ENCODE peak calls at places on chromosomes 16 and 17, in eight cellular contexts. U is A549, X is prostate gland, N is vagina, E is IMR-90, I is thyroid gland, J is adrenal gland, Q is body of pancreas. A is an unnamed sample. For H3K9me3, the result is how much of the 10 kb centered on the place peaks cover.

GRCh38 chr17:70896843-70897242 is 727.5 kb downstream of the KCNJ2 start:
- DNase-seq in U (no peak), X (no peak), N (no peak), E (no peak), I (no peak), J (no peak), Q (no peak), A (no peak)

GRCh38 chr16:23232806-23233205 is 50.3 kb downstream of the SCNN1G start:
- DNase-seq in U (no peak), X (no peak), N (no peak), E (no peak), I (peak), J (no peak), Q (no peak), A (no peak)

GRCh38 chr17:66468241-66469087 is 166.1 kb downstream of the PRKCA start:
- DNase-seq in U (peak), X (no peak), N (no peak), E (peak), I (no peak), J (peak), Q (no peak), A (no peak)

GRCh38 chr16:23406546-23407240 is 46.3 kb downstream of the COG7 start:
- DNase-seq in U (no peak), X (no peak), N (no peak), E (no peak), I (no peak), J (no peak), Q (no peak), A (no peak)

GRCh38 chr16:85393674-85394510 is 219.2 kb upstream of the GSE1 start:
- DNase-seq in U (peak), X (no peak), N (no peak), E (peak), I (peak), J (no peak), Q (peak), A (peak)

GRCh38 chr17:63841350-63842172 is 924 bp downstream of the SMARCD2 start:
- DNase-seq in U (no peak), X (peak), N (no peak), E (peak), I (peak), J (peak), Q (peak), A (peak)

GRCh38 chr17:45221081-45221996 is at the start of gene FMNL1:
- DNase-seq in U (no peak), X (no peak), N (no peak), E (no peak), I (no peak), J (no peak), Q (no peak), A (peak)

GRCh38 chr16:56136256-56136655 is 55.0 kb upstream of the GNAO1 start:
- DNase-seq in U (no peak), X (no peak), N (no peak), E (no peak), I (no peak), J (no peak), Q (no peak), A (no peak)

DNA sequence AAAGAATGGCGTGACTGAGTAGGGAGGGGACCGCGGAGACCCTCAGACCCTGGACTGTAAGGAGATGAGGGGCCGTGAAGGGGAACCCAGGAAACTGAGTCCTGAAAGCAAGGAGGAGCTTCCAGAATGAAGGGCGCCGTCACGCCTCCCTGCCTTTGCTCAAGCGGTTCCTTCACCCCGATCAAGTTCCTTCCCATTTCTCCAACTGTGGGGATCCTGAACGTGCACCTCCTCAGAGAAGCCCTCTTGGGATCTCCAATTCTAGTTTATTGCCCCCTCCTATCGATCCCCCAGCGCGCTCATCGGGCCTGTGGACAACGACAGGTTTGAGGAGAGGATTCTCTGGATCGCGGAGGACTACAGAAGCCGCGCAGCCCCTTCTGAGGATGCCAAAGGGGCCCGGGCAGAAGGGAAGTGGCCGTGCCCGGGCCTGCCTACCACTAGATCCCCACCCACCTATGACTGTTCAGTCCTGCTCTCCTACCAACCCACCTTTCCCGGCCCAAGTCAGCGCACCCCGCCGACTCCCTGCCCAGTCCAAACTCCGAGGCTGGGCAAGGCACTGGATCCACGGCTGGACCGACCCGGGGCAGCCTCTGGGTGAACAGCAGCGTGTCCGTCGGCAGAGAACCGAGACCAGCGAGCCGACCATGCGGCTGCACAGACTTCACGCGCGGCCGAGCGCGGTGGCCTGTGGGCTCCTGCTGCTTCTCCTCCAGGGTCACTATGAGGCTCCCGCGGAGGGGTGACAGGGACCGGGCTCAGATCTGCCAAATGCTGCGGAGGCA is 12.8 kb upstream of the CES3 start:
- DNase-seq in U (no peak), X (no peak), N (no peak), E (no peak), I (peak), J (no peak), Q (peak), A (peak)
- TF ChIP-seq POLR2A in U (no peak), X (peak), N (no peak), E (no peak), I (no peak), J (no peak), Q (no peak), A (no peak)

DNA sequence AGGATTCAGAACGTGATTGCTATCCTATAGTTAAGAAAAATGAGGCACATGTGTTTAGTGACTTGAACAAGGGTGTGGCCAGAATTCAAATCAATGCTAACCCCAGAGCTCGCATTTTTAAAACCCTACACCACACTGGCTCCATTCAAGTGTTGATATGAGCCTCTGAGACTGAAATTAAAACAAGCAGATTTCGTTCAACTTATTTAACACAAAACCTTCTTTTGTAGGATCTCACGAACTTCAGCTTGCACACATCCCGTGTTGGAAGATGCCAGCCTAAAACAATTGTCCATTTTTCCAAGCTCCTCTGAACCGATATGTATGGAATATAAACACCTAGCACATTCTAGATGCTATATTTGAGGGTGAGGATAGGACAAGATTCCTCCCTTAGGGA is 231.0 kb upstream of the IRX5 start:
- DNase-seq in U (no peak), X (no peak), N (no peak), E (no peak), I (no peak), J (no peak), Q (no peak), A (no peak)
- TF ChIP-seq CTCF in U (no peak), X (no peak), N (no peak), E (no peak), I (no peak), J (no peak), Q (no peak), A (no peak)

GRCh38 chr17:49598918-49599317 is 23.2 kb downstream of the NXPH3 start:
- DNase-seq in U (no peak), X (no peak), N (no peak), E (no peak), I (no peak), J (no peak), Q (no peak), A (no peak)
- H3K9me3 ChIP-seq in U (under half), X (under half), N (under half), E (under half), I (under half), J (under half), Q (under half), A (under half)

DNA sequence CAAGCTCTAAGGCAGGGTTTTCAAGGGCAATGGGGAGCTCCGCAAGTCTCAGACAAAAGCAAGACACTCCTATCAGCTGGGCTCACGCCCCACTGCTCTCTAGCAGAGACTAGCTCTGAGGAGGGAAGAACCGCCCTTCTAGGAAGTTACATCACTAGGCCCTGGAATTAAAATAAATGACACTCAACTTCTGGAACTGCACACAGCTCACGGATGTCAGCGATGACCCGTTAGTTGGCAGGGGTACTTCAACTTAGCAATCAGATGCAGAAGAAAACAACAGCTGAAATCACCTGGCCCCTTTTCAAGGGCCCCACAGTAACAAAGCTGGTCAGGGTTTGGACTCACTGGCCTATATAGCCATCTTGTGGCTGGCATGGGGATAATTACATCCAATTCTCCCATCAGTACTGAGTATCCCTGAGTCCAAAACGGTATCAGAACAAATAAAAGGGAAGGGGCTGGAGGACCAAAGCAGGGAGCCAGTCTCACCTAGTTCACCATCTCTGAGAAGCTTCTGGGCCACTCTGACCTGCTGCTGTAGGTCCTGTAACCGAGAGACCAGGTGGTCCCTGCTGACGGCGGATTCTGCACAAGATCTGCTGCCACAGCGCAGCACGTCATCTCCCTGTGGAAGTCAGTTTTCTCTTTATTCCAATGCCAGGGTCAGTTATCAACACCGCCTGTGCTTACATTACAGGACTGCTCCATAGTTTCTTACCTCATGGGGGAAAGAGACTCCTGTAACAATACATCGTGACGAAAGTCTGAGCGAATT is 22.2 kb downstream of the SERPINF1 start:
- DNase-seq in U (peak), X (peak), N (peak), E (peak), I (peak), J (peak), Q (peak), A (peak)
- TF ChIP-seq POLR2A in U (no peak), X (no peak), N (peak), E (no peak), I (peak), J (peak), Q (peak), A (no peak)